ENCODE peak calls at places on chromosomes 5 and 9, in nine cellular contexts. One of them, this sample, is unnamed.
A peak's percentile ranks its signal among the peaks of the same experiment; 100 is the strongest.

GRCh38 chr5:175893466-175893865 is 22.1 kb downstream of the CPLX2 start:
- DNase-seq in A549: no peak
- DNase-seq in GM23338: no peak
- DNase-seq in left lung: no peak
- DNase-seq in breast epithelium: no peak
- DNase-seq in HepG2: no peak
- DNase-seq in tibial artery: no peak
- DNase-seq in neural progenitor cell: no peak
- DNase-seq in mesendoderm: no peak
- DNase-seq in this sample: no peak

GRCh38 chr5:15034379-15034778 is 162.8 kb upstream of the ANKH start:
- DNase-seq in left lung: no peak
- DNase-seq in neural progenitor cell: no peak
- DNase-seq in mesendoderm: peak; percentile 52
- DNase-seq in A549: no peak
- DNase-seq in breast epithelium: no peak
- DNase-seq in GM23338: peak; percentile 18
- DNase-seq in HepG2: no peak
- DNase-seq in tibial artery: no peak
- DNase-seq in this sample: no peak

GRCh38 chr5:17828709-17829108 is 194.4 kb downstream of the TAF11L14 start:
- DNase-seq in left lung: no peak
- DNase-seq in A549: peak; percentile 42
- DNase-seq in breast epithelium: no peak
- DNase-seq in mesendoderm: no peak
- DNase-seq in HepG2: no peak
- DNase-seq in neural progenitor cell: no peak
- DNase-seq in tibial artery: no peak
- DNase-seq in GM23338: no peak
- DNase-seq in this sample: no peak

GRCh38 chr5:179678238-179679013 is 2.4 kb downstream of the CBY3 start:
- DNase-seq in GM23338: peak; percentile 97
- DNase-seq in neural progenitor cell: peak; percentile 98
- DNase-seq in breast epithelium: peak; percentile 89
- DNase-seq in A549: peak; percentile 96
- DNase-seq in tibial artery: peak; percentile 93
- DNase-seq in HepG2: peak; percentile 90
- DNase-seq in left lung: peak; percentile 95
- DNase-seq in mesendoderm: peak; percentile 97
- DNase-seq in this sample: peak; percentile 94

GRCh38 chr9:87803623-87804345 is 77.9 kb downstream of the CTSL start:
- DNase-seq in HepG2: no peak
- DNase-seq in tibial artery: no peak
- DNase-seq in breast epithelium: no peak
- DNase-seq in mesendoderm: no peak
- DNase-seq in left lung: no peak
- DNase-seq in neural progenitor cell: no peak
- DNase-seq in GM23338: no peak
- DNase-seq in A549: no peak
- DNase-seq in this sample: no peak

GRCh38 chr9:75130621-75131020 is 42.3 kb downstream of the OSTF1 start:
- DNase-seq in neural progenitor cell: no peak
- DNase-seq in left lung: no peak
- DNase-seq in GM23338: no peak
- DNase-seq in HepG2: no peak
- DNase-seq in tibial artery: no peak
- DNase-seq in mesendoderm: no peak
- DNase-seq in A549: no peak
- DNase-seq in breast epithelium: no peak
- DNase-seq in this sample: no peak

GRCh38 chr5:119368238-119368630 is 12.4 kb downstream of the TNFAIP8 start:
- DNase-seq in tibial artery: no peak
- DNase-seq in GM23338: no peak
- DNase-seq in breast epithelium: no peak
- DNase-seq in left lung: no peak
- DNase-seq in neural progenitor cell: no peak
- DNase-seq in A549: no peak
- DNase-seq in HepG2: no peak
- DNase-seq in mesendoderm: no peak
- DNase-seq in this sample: peak; percentile 25

GRCh38 chr9:89379508-89380115 is 61.3 kb downstream of the SECISBP2 start:
- DNase-seq in breast epithelium: no peak
- DNase-seq in neural progenitor cell: no peak
- DNase-seq in mesendoderm: no peak
- DNase-seq in left lung: no peak
- DNase-seq in HepG2: no peak
- DNase-seq in tibial artery: no peak
- DNase-seq in GM23338: no peak
- DNase-seq in A549: no peak
- DNase-seq in this sample: no peak

GRCh38 chr5:112581811-112582320 is 155.8 kb upstream of the APC start:
- DNase-seq in breast epithelium: no peak
- DNase-seq in GM23338: no peak
- DNase-seq in tibial artery: no peak
- DNase-seq in neural progenitor cell: no peak
- DNase-seq in A549: no peak
- DNase-seq in left lung: no peak
- DNase-seq in HepG2: no peak
- DNase-seq in mesendoderm: no peak
- DNase-seq in this sample: no peak

GRCh38 chr5:79229357-79230174 is 6.4 kb upstream of the JMY start:
- DNase-seq in left lung: no peak
- DNase-seq in breast epithelium: no peak
- DNase-seq in A549: no peak
- DNase-seq in GM23338: no peak
- DNase-seq in tibial artery: no peak
- DNase-seq in mesendoderm: no peak
- DNase-seq in HepG2: no peak
- DNase-seq in neural progenitor cell: no peak
- DNase-seq in this sample: peak; percentile 10

GRCh38 chr5:148924817-148925216 is 98.4 kb downstream of the ADRB2 start:
- DNase-seq in breast epithelium: no peak
- DNase-seq in tibial artery: no peak
- DNase-seq in mesendoderm: no peak
- DNase-seq in HepG2: no peak
- DNase-seq in A549: no peak
- DNase-seq in left lung: no peak
- DNase-seq in GM23338: no peak
- DNase-seq in neural progenitor cell: no peak
- DNase-seq in this sample: no peak

GRCh38 chr5:665956-666711 is 27.0 kb downstream of the TPPP start:
- DNase-seq in mesendoderm: no peak
- DNase-seq in GM23338: no peak
- DNase-seq in HepG2: no peak
- DNase-seq in tibial artery: no peak
- DNase-seq in A549: no peak
- DNase-seq in breast epithelium: no peak
- DNase-seq in left lung: no peak
- DNase-seq in neural progenitor cell: no peak
- DNase-seq in this sample: no peak

GRCh38 chr9:111945216-111945615 is 48.6 kb downstream of the UGCG start:
- DNase-seq in HepG2: no peak
- DNase-seq in neural progenitor cell: no peak
- DNase-seq in A549: no peak
- DNase-seq in left lung: no peak
- DNase-seq in tibial artery: no peak
- DNase-seq in mesendoderm: no peak
- DNase-seq in breast epithelium: no peak
- DNase-seq in GM23338: no peak
- DNase-seq in this sample: no peak

GRCh38 chr9:77460938-77461337 is 187.2 kb downstream of the GNA14 start:
- DNase-seq in left lung: no peak
- DNase-seq in A549: no peak
- DNase-seq in breast epithelium: no peak
- DNase-seq in tibial artery: no peak
- DNase-seq in GM23338: no peak
- DNase-seq in HepG2: no peak
- DNase-seq in neural progenitor cell: no peak
- DNase-seq in mesendoderm: no peak
- DNase-seq in this sample: no peak

GRCh38 chr5:152487130-152487529 is 82.1 kb upstream of the NMUR2 start:
- DNase-seq in mesendoderm: no peak
- DNase-seq in left lung: no peak
- DNase-seq in GM23338: no peak
- DNase-seq in tibial artery: no peak
- DNase-seq in HepG2: no peak
- DNase-seq in A549: no peak
- DNase-seq in breast epithelium: no peak
- DNase-seq in neural progenitor cell: no peak
- DNase-seq in this sample: no peak

GRCh38 chr5:73853091-73853490 is 227.1 kb downstream of the ARHGEF28 start:
- DNase-seq in mesendoderm: peak; percentile 32
- DNase-seq in HepG2: no peak
- DNase-seq in breast epithelium: no peak
- DNase-seq in A549: peak; percentile 30
- DNase-seq in left lung: no peak
- DNase-seq in GM23338: no peak
- DNase-seq in neural progenitor cell: no peak
- DNase-seq in tibial artery: no peak
- DNase-seq in this sample: no peak

GRCh38 chr9:133396952-133397351 is 20.8 kb downstream of the STKLD1 start:
- DNase-seq in breast epithelium: no peak
- DNase-seq in GM23338: peak; percentile 86
- DNase-seq in A549: peak; percentile 61
- DNase-seq in HepG2: no peak
- DNase-seq in mesendoderm: peak; percentile 69
- DNase-seq in left lung: no peak
- DNase-seq in tibial artery: no peak
- DNase-seq in neural progenitor cell: peak; percentile 72
- DNase-seq in this sample: no peak

GRCh38 chr5:81971086-81971693 is 633 bp upstream of the ATG10 start:
- DNase-seq in A549: peak; percentile 13
- DNase-seq in breast epithelium: no peak
- DNase-seq in mesendoderm: no peak
- DNase-seq in tibial artery: no peak
- DNase-seq in left lung: no peak
- DNase-seq in HepG2: peak; percentile 3
- DNase-seq in GM23338: peak; percentile 27
- DNase-seq in neural progenitor cell: peak; percentile 21
- DNase-seq in this sample: no peak

GRCh38 chr9:106376689-106377088 is 486.3 kb upstream of the ZNF462 start:
- DNase-seq in GM23338: no peak
- DNase-seq in tibial artery: no peak
- DNase-seq in HepG2: no peak
- DNase-seq in mesendoderm: no peak
- DNase-seq in breast epithelium: no peak
- DNase-seq in A549: no peak
- DNase-seq in left lung: no peak
- DNase-seq in neural progenitor cell: no peak
- DNase-seq in this sample: no peak

GRCh38 chr5:170265527-170265926 is 32.0 kb downstream of the LCP2 start:
- DNase-seq in GM23338: peak; percentile 37
- DNase-seq in breast epithelium: no peak
- DNase-seq in HepG2: no peak
- DNase-seq in neural progenitor cell: peak; percentile 39
- DNase-seq in tibial artery: peak; percentile 71
- DNase-seq in left lung: no peak
- DNase-seq in mesendoderm: no peak
- DNase-seq in A549: no peak
- DNase-seq in this sample: no peak
- H3K4me1 ChIP-seq in GM23338: peaks cover 42% of the 10 kb centered on the region
- H3K4me1 ChIP-seq in breast epithelium: no peaks in the 10 kb centered on the region
- H3K4me1 ChIP-seq in HepG2: no peaks in the 10 kb centered on the region
- H3K4me1 ChIP-seq in neural progenitor cell: peaks cover 60% of the 10 kb centered on the region
- H3K4me1 ChIP-seq in tibial artery: no peaks in the 10 kb centered on the region
- H3K4me1 ChIP-seq in left lung: peaks cover 5% of the 10 kb centered on the region
- H3K4me1 ChIP-seq in mesendoderm: no peaks in the 10 kb centered on the region
- H3K4me1 ChIP-seq in A549: no peaks in the 10 kb centered on the region
- H3K4me1 ChIP-seq in this sample: peaks cover 97% of the 10 kb centered on the region

DNA sequence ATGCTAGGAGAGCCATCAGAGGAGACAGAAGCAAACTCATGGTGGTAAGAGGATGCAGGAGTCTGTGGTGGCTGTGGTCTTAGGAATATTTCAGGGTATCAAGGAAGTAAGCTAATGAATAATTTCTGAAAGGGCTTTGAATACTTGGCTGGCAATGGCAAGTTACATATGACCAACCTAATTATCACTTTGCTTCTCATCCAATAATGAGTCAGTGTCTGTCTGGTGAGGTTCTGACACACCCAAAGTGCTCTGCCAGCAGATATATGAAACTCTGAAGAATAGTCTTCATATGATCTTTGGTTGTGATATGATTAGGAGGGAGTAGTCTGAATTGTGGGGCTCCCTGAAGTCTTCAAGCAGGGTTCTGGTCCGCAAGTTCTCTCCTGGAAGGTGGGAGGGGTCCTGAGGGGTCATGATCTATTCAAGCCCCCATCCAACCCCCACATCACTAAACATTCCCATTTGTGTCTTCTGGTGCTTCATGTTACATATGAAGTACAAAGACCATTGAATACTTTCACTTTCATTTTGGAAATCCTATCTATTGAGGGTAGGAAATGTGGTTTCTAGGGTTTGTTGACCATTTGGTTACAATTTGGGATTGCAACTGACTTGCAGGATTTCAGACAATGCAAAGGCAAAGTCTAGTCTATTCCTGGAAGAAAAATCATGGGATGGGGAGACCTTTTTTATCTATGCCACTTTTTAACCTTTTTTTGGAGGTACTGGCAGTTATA is 199.9 kb upstream of the CDKN2B start:
- DNase-seq in tibial artery: no peak
- DNase-seq in HepG2: no peak
- DNase-seq in GM23338: no peak
- DNase-seq in neural progenitor cell: no peak
- DNase-seq in A549: peak; percentile 36
- DNase-seq in left lung: no peak
- DNase-seq in mesendoderm: no peak
- DNase-seq in breast epithelium: no peak
- DNase-seq in this sample: no peak
- H3K4me1 ChIP-seq in tibial artery: no peaks in the 10 kb centered on the region
- H3K4me1 ChIP-seq in HepG2: peaks cover 9% of the 10 kb centered on the region
- H3K4me1 ChIP-seq in GM23338: no peaks in the 10 kb centered on the region
- H3K4me1 ChIP-seq in neural progenitor cell: peaks cover 4% of the 10 kb centered on the region
- H3K4me1 ChIP-seq in A549: peaks cover 85% of the 10 kb centered on the region
- H3K4me1 ChIP-seq in left lung: peaks cover 9% of the 10 kb centered on the region
- H3K4me1 ChIP-seq in mesendoderm: no peaks in the 10 kb centered on the region
- H3K4me1 ChIP-seq in breast epithelium: no peaks in the 10 kb centered on the region
- H3K4me1 ChIP-seq in this sample: peaks cover 10% of the 10 kb centered on the region

DNA sequence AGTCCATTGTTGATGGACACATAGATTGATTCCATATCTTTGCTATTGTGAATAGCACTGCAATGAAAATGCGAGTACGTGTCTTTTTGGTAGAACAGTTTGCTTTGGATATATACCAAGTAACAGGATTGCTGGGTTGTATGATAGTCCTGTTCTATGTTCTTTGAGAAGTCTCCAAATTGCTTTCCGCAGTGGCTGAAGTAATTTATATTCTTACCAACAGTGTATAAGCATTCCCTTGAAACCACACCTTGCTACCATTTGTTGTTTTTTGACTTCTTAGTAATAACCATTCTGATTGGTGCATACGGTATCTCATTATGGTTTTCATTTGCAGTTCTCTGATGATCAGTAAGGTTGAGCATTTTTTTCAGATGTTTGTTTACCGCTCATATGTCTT is 792.9 kb downstream of the PTPRD start:
- DNase-seq in mesendoderm: no peak
- DNase-seq in left lung: no peak
- DNase-seq in A549: no peak
- DNase-seq in GM23338: no peak
- DNase-seq in HepG2: no peak
- DNase-seq in tibial artery: no peak
- DNase-seq in breast epithelium: no peak
- DNase-seq in neural progenitor cell: no peak
- DNase-seq in this sample: no peak
- H3K4me1 ChIP-seq in mesendoderm: no peaks in the 10 kb centered on the region
- H3K4me1 ChIP-seq in left lung: no peaks in the 10 kb centered on the region
- H3K4me1 ChIP-seq in A549: no peaks in the 10 kb centered on the region
- H3K4me1 ChIP-seq in GM23338: no peaks in the 10 kb centered on the region
- H3K4me1 ChIP-seq in HepG2: no peaks in the 10 kb centered on the region
- H3K4me1 ChIP-seq in tibial artery: no peaks in the 10 kb centered on the region
- H3K4me1 ChIP-seq in breast epithelium: no peaks in the 10 kb centered on the region
- H3K4me1 ChIP-seq in neural progenitor cell: no peaks in the 10 kb centered on the region
- H3K4me1 ChIP-seq in this sample: no peaks in the 10 kb centered on the region

GRCh38 chr5:151212361-151212899 is 11.5 kb downstream of the CCDC69 start:
- DNase-seq in mesendoderm: no peak
- DNase-seq in HepG2: no peak
- DNase-seq in GM23338: no peak
- DNase-seq in breast epithelium: no peak
- DNase-seq in tibial artery: no peak
- DNase-seq in neural progenitor cell: no peak
- DNase-seq in left lung: no peak
- DNase-seq in A549: no peak
- DNase-seq in this sample: peak; percentile 30
- H3K4me1 ChIP-seq in mesendoderm: peaks cover 3% of the 10 kb centered on the region
- H3K4me1 ChIP-seq in HepG2: peaks cover 56% of the 10 kb centered on the region
- H3K4me1 ChIP-seq in GM23338: peaks cover 4% of the 10 kb centered on the region
- H3K4me1 ChIP-seq in breast epithelium: no peaks in the 10 kb centered on the region
- H3K4me1 ChIP-seq in tibial artery: no peaks in the 10 kb centered on the region
- H3K4me1 ChIP-seq in neural progenitor cell: peaks cover 6% of the 10 kb centered on the region
- H3K4me1 ChIP-seq in left lung: peaks cover 23% of the 10 kb centered on the region
- H3K4me1 ChIP-seq in A549: no peaks in the 10 kb centered on the region
- H3K4me1 ChIP-seq in this sample: peaks cover 91% of the 10 kb centered on the region

This sample was measured in CD8-positive, alpha-beta T cell.